ENCODE peak calls at places on chromosomes 2 and 18, in five cellular contexts. G, R, I, S and O are unnamed samples.
A peak's percentile ranks its signal among the peaks of the same experiment; 100 is the strongest.

GRCh38 chr2:3603536-3604206 is 8.8 kb downstream of the COLEC11 start:
- DNase-seq in G (no peak), R (no peak), I (no peak), S (no peak), O (no peak)

GRCh38 chr2:235215248-235215647 is 263.4 kb downstream of the SH3BP4 start:
- DNase-seq in G (no peak), R (no peak), I (no peak), S (no peak), O (no peak)

GRCh38 chr2:43424262-43425207 is 171.3 kb downstream of the THADA start:
- DNase-seq in G (no peak), R (no peak), I (no peak), S (no peak), O (peak; percentile 35)

GRCh38 chr2:241936457-241937133 is 67.1 kb downstream of the RTP5 start:
- DNase-seq in G (no peak), R (no peak), I (no peak), S (no peak), O (no peak)

GRCh38 chr2:85312404-85312803 is 15.4 kb downstream of the TGOLN2 start:
- DNase-seq in G (no peak), R (peak; percentile 94), I (no peak), S (peak; percentile 93), O (peak; percentile 73)

GRCh38 chr2:28341208-28341891 is 51.3 kb upstream of the FOSL2 start:
- DNase-seq in G (no peak), R (peak; percentile 60), I (no peak), S (no peak), O (no peak)

GRCh38 chr2:150620860-150621259 is 133.4 kb upstream of the RND3 start:
- DNase-seq in G (no peak), R (peak; percentile 62), I (no peak), S (peak; percentile 51), O (peak; percentile 89)

GRCh38 chr2:166373951-166374350 is 1.8 kb downstream of the SCN9A start:
- DNase-seq in G (no peak), R (peak; percentile 59), I (no peak), S (peak; percentile 95), O (peak; percentile 97)

GRCh38 chr2:128736689-128737545 is 418.2 kb upstream of the HS6ST1 start:
- DNase-seq in G (peak; percentile 91), R (peak; percentile 75), I (peak; percentile 77), S (peak; percentile 49), O (peak; percentile 57)

GRCh38 chr2:194166818-194167217 is 1490.2 kb upstream of the SLC39A10 start:
- DNase-seq in G (peak; percentile 53), R (peak; percentile 62), I (no peak), S (no peak), O (peak; percentile 53)

GRCh38 chr2:218716070-218716469 is 5.4 kb downstream of the TTLL4 start:
- DNase-seq in G (no peak), R (no peak), I (no peak), S (peak; percentile 87), O (peak; percentile 70)

GRCh38 chr2:145751155-145751554 is 1231.2 kb upstream of the ZEB2 start:
- DNase-seq in G (no peak), R (no peak), I (no peak), S (no peak), O (no peak)

GRCh38 chr2:145749556-145749955 is 1229.6 kb upstream of the ZEB2 start:
- DNase-seq in G (no peak), R (no peak), I (no peak), S (no peak), O (no peak)

GRCh38 chr2:145750617-145751016 is 1230.7 kb upstream of the ZEB2 start:
- DNase-seq in G (no peak), R (no peak), I (no peak), S (no peak), O (no peak)

GRCh38 chr2:145748927-145749326 is 1229.0 kb upstream of the ZEB2 start:
- DNase-seq in G (no peak), R (no peak), I (no peak), S (no peak), O (no peak)

DNA sequence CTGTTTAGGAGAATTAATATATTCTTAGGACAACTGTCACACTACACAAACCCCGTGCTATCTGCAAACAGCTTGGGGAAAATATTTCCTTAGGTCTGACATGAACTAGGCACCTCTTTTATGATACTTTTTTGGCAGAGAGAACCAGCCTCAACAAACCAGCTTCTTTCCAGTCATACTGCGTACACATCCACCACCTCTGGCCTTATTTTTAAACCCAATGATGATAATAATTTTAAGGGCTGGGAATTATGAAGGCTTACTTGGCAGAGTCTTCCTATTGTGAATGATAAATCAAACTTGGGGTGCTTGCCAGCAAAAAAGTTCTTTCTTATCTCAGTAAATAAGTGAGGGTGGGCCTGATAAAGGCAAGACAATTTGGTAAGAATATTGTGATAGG is 1230.2 kb upstream of the ZEB2 start:
- DNase-seq in G (no peak), R (no peak), I (no peak), S (no peak), O (peak; percentile 18)
- H3K9ac ChIP-seq in G (no peak overlapping the region), R (no peak overlapping the region), I (no peak overlapping the region), S (no peak overlapping the region), O (no peak overlapping the region)

GRCh38 chr2:54952978-54953456 is 97.2 kb downstream of the RTN4 start:
- DNase-seq in G (no peak), R (peak; percentile 73), I (no peak), S (no peak), O (peak; percentile 91)
- H3K4me2 ChIP-seq in G (no peak overlapping the region), R (peak overlapping the region; percentile 60), I (no peak overlapping the region), S (peak overlapping the region; percentile 32), O (peak overlapping the region; percentile 68)

GRCh38 chr2:27071990-27072830 is 756 bp upstream of the OST4 start:
- DNase-seq in G (peak; percentile 69), R (peak; percentile 36), I (no peak), S (peak; percentile 70), O (no peak)
- H3K9ac ChIP-seq in G (no peak overlapping the region), R (peak overlapping the region; percentile 96), I (peak overlapping the region; percentile 90), S (peak overlapping the region; percentile 69), O (peak overlapping the region; percentile 96)

GRCh38 chr2:647003-647560 is 30.1 kb downstream of the TMEM18 start:
- DNase-seq in G (no peak), R (no peak), I (no peak), S (no peak), O (no peak)
- H3K4me2 ChIP-seq in G (no peak overlapping the region), R (no peak overlapping the region), I (no peak overlapping the region), S (no peak overlapping the region), O (no peak overlapping the region)

GRCh38 chr2:46923011-46923669 is 7.5 kb upstream of the MCFD2 start:
- DNase-seq in G (no peak), R (peak; percentile 24), I (no peak), S (no peak), O (peak; percentile 96)
- H3K9ac ChIP-seq in G (no peak overlapping the region), R (no peak overlapping the region), I (no peak overlapping the region), S (no peak overlapping the region), O (no peak overlapping the region)

GRCh38 chr2:121069434-121069969 is 215.5 kb downstream of the TFCP2L1 start:
- DNase-seq in G (no peak), R (no peak), I (no peak), S (no peak), O (no peak)
- H3K4me2 ChIP-seq in G (no peak overlapping the region), R (no peak overlapping the region), I (no peak overlapping the region), S (no peak overlapping the region), O (no peak overlapping the region)

DNA sequence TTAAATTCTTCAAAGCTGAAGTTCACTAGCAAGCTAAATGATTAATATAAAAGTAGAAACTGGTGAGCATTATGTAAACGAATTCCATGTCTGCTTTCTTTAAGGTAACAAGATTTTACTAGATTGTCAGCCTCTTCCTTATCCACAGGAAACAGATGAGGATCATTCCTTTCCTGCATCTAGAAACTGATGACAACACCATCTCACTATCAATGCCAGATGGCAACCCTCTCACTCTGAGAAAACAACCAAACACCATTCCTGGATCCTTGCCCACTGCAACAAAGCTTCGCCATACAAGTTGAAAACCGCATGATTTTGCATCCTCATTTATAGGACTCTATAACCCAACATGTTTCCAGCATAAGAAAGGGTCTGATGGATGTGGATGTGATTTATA is 122.9 kb downstream of the ZNF521 start:
- DNase-seq in G (no peak), R (peak; percentile 81), I (no peak), S (peak; percentile 81), O (no peak)
- H3K9ac ChIP-seq in G (no peak overlapping the region), R (no peak overlapping the region), I (no peak overlapping the region), S (no peak overlapping the region), O (no peak overlapping the region)

GRCh38 chr2:196160966-196161365 is 10.4 kb downstream of the STK17B start:
- DNase-seq in G (no peak), R (no peak), I (no peak), S (no peak), O (no peak)

GRCh38 chr2:196163285-196163684 is 8.1 kb downstream of the STK17B start:
- DNase-seq in G (no peak), R (no peak), I (no peak), S (no peak), O (no peak)

GRCh38 chr2:196162586-196163180 is 8.7 kb downstream of the STK17B start:
- DNase-seq in G (no peak), R (no peak), I (no peak), S (no peak), O (no peak)

GRCh38 chr2:196159223-196159892 is 12.0 kb downstream of the STK17B start:
- DNase-seq in G (no peak), R (no peak), I (no peak), S (no peak), O (peak; percentile 22)

GRCh38 chr2:196160101-196160500 is 11.3 kb downstream of the STK17B start:
- DNase-seq in G (peak; percentile 24), R (peak; percentile 88), I (no peak), S (peak; percentile 92), O (peak; percentile 95)
- H3K4me2 ChIP-seq in G (peak overlapping the region; percentile 11), R (peak overlapping the region; percentile 77), I (no peak overlapping the region), S (peak overlapping the region; percentile 16), O (peak overlapping the region; percentile 72)

DNA sequence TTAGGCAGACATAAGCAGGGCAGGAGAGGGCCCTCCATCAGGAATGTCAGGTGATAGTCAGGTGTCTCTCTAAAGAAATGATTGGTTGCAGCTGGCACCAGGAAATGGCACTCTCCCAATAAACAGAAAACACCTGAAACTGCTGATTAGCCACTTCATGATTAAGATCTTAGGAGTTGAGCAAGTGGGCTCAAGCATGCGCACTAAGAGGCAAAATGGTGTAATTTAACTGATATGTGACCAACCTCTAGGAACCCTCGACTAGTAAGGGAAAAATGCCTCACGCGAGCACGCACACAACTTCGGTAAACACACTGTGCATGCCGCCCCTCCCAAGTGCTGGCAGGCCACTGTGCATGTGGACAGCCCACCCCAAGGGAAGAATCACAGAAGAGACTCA is 23.8 kb upstream of the SLC35G4 start:
- DNase-seq in G (no peak), R (no peak), I (no peak), S (no peak), O (no peak)
- H3K9ac ChIP-seq in G (no peak overlapping the region), R (no peak overlapping the region), I (no peak overlapping the region), S (no peak overlapping the region), O (no peak overlapping the region)